ENCODE peak calls at places on chromosome 10, in ten cellular contexts. F is PC-3, I is stomach, T is uterus, B is lower lobe of right lung, Q is kidney, N is hepatocyte, J is H9, M is body of pancreas, K is ovary. E is an unnamed sample. For H3K4me1, the result is how much of the 10 kb centered on the place peaks cover.

GRCh38 chr10:27568196-27569175 is 64.4 kb downstream of the RAB18 start:
- DNase-seq in N (no peak), M (no peak), B (no peak), Q (no peak), K (no peak), J (no peak), F (no peak), T (no peak), I (no peak), E (no peak)

GRCh38 chr10:103396067-103396788 is at the start of the genes ATP5MK and PDCD11:
- DNase-seq in N (peak), M (peak), T (peak), Q (peak), K (peak), B (peak), J (peak), I (peak), F (peak), E (peak)

GRCh38 chr10:74969530-74969929 is 141.9 kb upstream of the SAMD8 start:
- DNase-seq in Q (no peak), M (no peak), T (no peak), K (no peak), I (no peak), F (no peak), J (no peak), N (no peak), B (no peak), E (no peak)

GRCh38 chr10:26157734-26158133 is 58.8 kb upstream of the GAD2 start:
- DNase-seq in F (no peak), T (no peak), M (no peak), N (no peak), B (no peak), K (no peak), J (no peak), Q (no peak), I (no peak), E (no peak)

GRCh38 chr10:119776536-119776935 is 50.7 kb downstream of the INPP5F start:
- DNase-seq in N (no peak), J (no peak), B (no peak), T (no peak), Q (no peak), K (no peak), I (no peak), F (peak), M (no peak), E (no peak)

GRCh38 chr10:131908151-131908550 is 7.3 kb downstream of the PPP2R2D start:
- DNase-seq in J (no peak), F (no peak), I (no peak), K (no peak), Q (no peak), T (no peak), N (no peak), B (no peak), M (no peak), E (no peak)

GRCh38 chr10:79422178-79422892 is 23.1 kb downstream of the ZCCHC24 start:
- DNase-seq in N (peak), K (peak), B (peak), F (no peak), M (no peak), J (no peak), Q (peak), I (no peak), T (peak), E (peak)

GRCh38 chr10:96840841-96841518 is 8.9 kb downstream of the LCOR start:
- DNase-seq in F (peak), T (no peak), I (no peak), B (no peak), K (no peak), N (peak), Q (no peak), J (no peak), M (no peak), E (no peak)

GRCh38 chr10:79335470-79336235 is 11.6 kb upstream of the PPIF start:
- DNase-seq in N (no peak), K (peak), F (no peak), Q (no peak), T (no peak), I (no peak), M (peak), J (no peak), B (no peak), E (no peak)

GRCh38 chr10:95319239-95319638 is 28.4 kb upstream of the PDLIM1 start:
- DNase-seq in I (no peak), N (no peak), B (no peak), M (no peak), F (no peak), T (no peak), J (no peak), Q (no peak), K (no peak), E (no peak)

GRCh38 chr10:69845574-69846251 is 44.0 kb downstream of the COL13A1 start:
- DNase-seq in M (peak), F (peak), Q (peak), J (no peak), T (peak), B (no peak), N (peak), I (no peak), K (no peak), E (peak)

GRCh38 chr10:104253576-104254410 is 899 bp upstream of the GSTO1 start:
- DNase-seq in K (no peak), N (no peak), I (no peak), T (no peak), B (no peak), Q (no peak), M (no peak), J (peak), F (no peak), E (no peak)

GRCh38 chr10:21536874-21537273 is 2.8 kb downstream of the MLLT10 start:
- DNase-seq in J (no peak), F (no peak), Q (no peak), T (no peak), B (no peak), I (no peak), M (no peak), K (no peak), N (no peak), E (no peak)

GRCh38 chr10:17179002-17179401 is 22.5 kb downstream of the TRDMT1 start:
- DNase-seq in K (no peak), B (no peak), I (no peak), J (no peak), N (no peak), Q (no peak), T (no peak), F (no peak), M (no peak), E (no peak)

GRCh38 chr10:62052276-62052675 is 150.8 kb downstream of the ARID5B start:
- DNase-seq in T (no peak), K (no peak), F (no peak), J (no peak), N (no peak), I (no peak), M (no peak), Q (no peak), B (no peak), E (peak)

GRCh38 chr10:62048919-62049636 is 147.6 kb downstream of the ARID5B start:
- DNase-seq in F (peak), B (peak), J (peak), Q (peak), M (peak), N (peak), T (peak), I (peak), K (peak), E (peak)

GRCh38 chr10:62049815-62050626 is 148.5 kb downstream of the ARID5B start:
- DNase-seq in Q (no peak), M (no peak), K (no peak), T (no peak), N (no peak), I (no peak), B (no peak), F (peak), J (no peak), E (no peak)

GRCh38 chr10:62050941-62051433 is 149.5 kb downstream of the ARID5B start:
- DNase-seq in F (peak), N (peak), B (peak), Q (peak), T (peak), I (peak), J (no peak), M (peak), K (no peak), E (peak)

DNA sequence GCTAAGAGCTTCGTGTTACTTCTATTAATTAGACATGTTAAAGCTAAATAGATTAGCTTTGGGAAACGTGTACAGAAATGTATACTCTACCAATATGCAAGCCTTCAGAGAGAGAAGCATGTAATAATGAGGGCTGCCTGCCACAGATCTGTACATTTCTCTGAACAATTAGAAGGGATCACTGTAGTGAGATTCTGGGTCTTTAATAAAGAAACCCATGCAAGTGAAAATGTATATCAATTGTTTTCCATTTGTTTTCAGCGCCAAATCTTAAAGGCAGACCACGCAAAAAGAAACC is 149.1 kb downstream of the ARID5B start:
- DNase-seq in J (no peak), N (no peak), B (no peak), I (no peak), T (no peak), M (no peak), K (no peak), F (no peak), Q (no peak), E (no peak)
- H3K4me1 ChIP-seq in J (under half), N (under half), B (half or more), I (half or more), T (under half), M (under half), K (under half), F (half or more), Q (under half), E (under half)

DNA sequence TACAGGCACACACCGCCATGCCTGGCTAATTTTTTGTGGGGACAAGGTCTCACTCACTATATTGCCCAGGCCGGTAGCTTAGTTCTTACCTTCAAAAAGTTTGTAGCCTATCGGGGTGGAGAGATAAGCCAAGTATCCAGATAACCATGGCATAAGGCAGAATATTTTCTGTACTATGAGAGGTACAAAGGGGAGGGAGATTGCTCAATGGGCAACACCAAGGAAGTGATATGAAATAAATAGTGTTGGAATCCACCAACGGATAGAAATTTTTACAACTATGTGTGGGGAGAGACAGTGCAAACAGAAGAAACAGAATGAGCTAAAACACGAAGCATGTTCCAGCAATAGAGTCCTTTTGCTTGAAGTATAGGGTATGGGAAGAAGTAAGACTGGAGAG is 8.0 kb downstream of the SCD start:
- DNase-seq in J (no peak), K (no peak), B (no peak), N (no peak), Q (no peak), M (no peak), F (no peak), I (no peak), T (no peak), E (no peak)
- H3K4me1 ChIP-seq in J (under half), K (under half), B (under half), N (half or more), Q (under half), M (under half), F (under half), I (under half), T (under half), E (under half)

GRCh38 chr10:125060038-125060437 is 100.3 kb downstream of the CTBP2 start:
- DNase-seq in T (no peak), M (no peak), J (no peak), K (no peak), B (no peak), N (no peak), I (no peak), Q (no peak), F (no peak), E (no peak)
- H3K4me1 ChIP-seq in T (under half), M (half or more), J (under half), K (half or more), B (half or more), N (half or more), I (half or more), Q (half or more), F (under half), E (half or more)

DNA sequence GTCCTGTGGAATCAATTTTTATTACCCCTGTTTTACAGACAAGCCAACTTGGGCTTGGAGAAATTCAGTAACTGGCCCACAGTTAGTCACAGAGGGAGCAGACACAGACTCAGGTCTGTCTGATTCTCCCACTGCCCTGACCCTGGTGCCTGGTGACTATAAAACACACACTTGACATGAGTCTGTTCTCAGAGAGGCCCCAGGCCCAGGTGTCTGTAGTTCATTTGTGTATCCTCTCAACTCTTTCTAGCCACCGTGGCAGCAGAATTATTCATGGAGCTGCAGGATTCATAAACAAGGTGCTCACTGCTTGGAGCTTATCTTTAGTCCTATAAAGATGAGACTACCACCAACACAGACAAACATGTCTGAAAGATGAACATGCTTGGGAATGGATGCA is 79.3 kb upstream of the PDCD4 start:
- DNase-seq in J (no peak), B (no peak), M (no peak), N (no peak), I (no peak), Q (no peak), T (no peak), F (no peak), K (no peak), E (no peak)
- H3K4me1 ChIP-seq in J (under half), B (under half), M (half or more), N (half or more), I (half or more), Q (under half), T (under half), F (under half), K (under half), E (under half)

GRCh38 chr10:30986027-30986672 is 45.5 kb downstream of the ZNF438 start:
- DNase-seq in Q (no peak), I (no peak), T (no peak), F (peak), J (no peak), N (no peak), B (no peak), M (no peak), K (no peak), E (no peak)
- H3K4me1 ChIP-seq in Q (under half), I (under half), T (under half), F (under half), J (under half), N (under half), B (half or more), M (under half), K (under half), E (under half)

GRCh38 chr10:31580646-31581045 is 261.6 kb downstream of the ZEB1 start:
- DNase-seq in F (no peak), T (no peak), B (no peak), K (no peak), J (no peak), M (no peak), I (no peak), N (no peak), Q (no peak), E (no peak)

GRCh38 chr10:31584098-31584631 is 265.1 kb downstream of the ZEB1 start:
- DNase-seq in F (no peak), J (no peak), N (no peak), T (no peak), M (no peak), K (no peak), B (no peak), I (no peak), Q (no peak), E (no peak)

GRCh38 chr10:31582365-31583052 is 263.5 kb downstream of the ZEB1 start:
- DNase-seq in I (no peak), B (no peak), K (no peak), M (no peak), N (peak), T (no peak), J (no peak), Q (no peak), F (peak), E (no peak)

GRCh38 chr10:31583358-31583757 is 264.3 kb downstream of the ZEB1 start:
- DNase-seq in N (no peak), J (no peak), K (no peak), F (no peak), T (no peak), I (no peak), M (no peak), Q (no peak), B (no peak), E (no peak)

GRCh38 chr10:31581741-31582323 is 262.8 kb downstream of the ZEB1 start:
- DNase-seq in T (no peak), K (no peak), M (no peak), J (no peak), I (no peak), Q (no peak), F (peak), N (no peak), B (no peak), E (no peak)
- H3K4me1 ChIP-seq in T (under half), K (under half), M (under half), J (under half), I (under half), Q (under half), F (under half), N (under half), B (under half), E (under half)

E was measured in psoas muscle.